ENCODE peak calls at places on chromosome 2, in seven cellular contexts. One of them, this sample, is unnamed.

GRCh38 chr2:109069430-109070194 is 59.4 kb upstream of the SH3RF3 start:
- DNase-seq in fibroblast of lung: no peak
- DNase-seq in lower lobe of right lung: no peak
- DNase-seq in kidney epithelial cell: no peak
- DNase-seq in WTC11: peak
- DNase-seq in cardiac muscle cell: no peak
- DNase-seq in Peyer's patch: peak
- DNase-seq in this sample: peak

GRCh38 chr2:219475697-219476604 is 22.7 kb upstream of the GMPPA start:
- DNase-seq in fibroblast of lung: peak
- DNase-seq in lower lobe of right lung: peak
- DNase-seq in kidney epithelial cell: no peak
- DNase-seq in WTC11: peak
- DNase-seq in cardiac muscle cell: peak
- DNase-seq in Peyer's patch: peak
- DNase-seq in this sample: peak

GRCh38 chr2:107712857-107713256 is 113.8 kb upstream of the RGPD4 start:
- DNase-seq in fibroblast of lung: no peak
- DNase-seq in lower lobe of right lung: no peak
- DNase-seq in kidney epithelial cell: no peak
- DNase-seq in WTC11: no peak
- DNase-seq in cardiac muscle cell: no peak
- DNase-seq in Peyer's patch: no peak
- DNase-seq in this sample: no peak

GRCh38 chr2:18991177-18992168 is 366.9 kb downstream of the OSR1 start:
- DNase-seq in fibroblast of lung: peak
- DNase-seq in lower lobe of right lung: peak
- DNase-seq in kidney epithelial cell: no peak
- DNase-seq in WTC11: no peak
- DNase-seq in cardiac muscle cell: no peak
- DNase-seq in Peyer's patch: peak
- DNase-seq in this sample: peak

GRCh38 chr2:46657042-46657504 is 177.7 kb downstream of the TMEM247 start:
- DNase-seq in fibroblast of lung: peak
- DNase-seq in lower lobe of right lung: no peak
- DNase-seq in kidney epithelial cell: no peak
- DNase-seq in WTC11: no peak
- DNase-seq in cardiac muscle cell: peak
- DNase-seq in Peyer's patch: no peak
- DNase-seq in this sample: peak

GRCh38 chr2:142314164-142314563 is 183.3 kb upstream of the LRP1B start:
- DNase-seq in fibroblast of lung: no peak
- DNase-seq in lower lobe of right lung: no peak
- DNase-seq in kidney epithelial cell: no peak
- DNase-seq in WTC11: no peak
- DNase-seq in cardiac muscle cell: no peak
- DNase-seq in Peyer's patch: no peak
- DNase-seq in this sample: no peak

GRCh38 chr2:134231965-134232340 is 21.9 kb upstream of the MGAT5 start:
- DNase-seq in fibroblast of lung: no peak
- DNase-seq in lower lobe of right lung: no peak
- DNase-seq in kidney epithelial cell: no peak
- DNase-seq in WTC11: no peak
- DNase-seq in cardiac muscle cell: no peak
- DNase-seq in Peyer's patch: no peak
- DNase-seq in this sample: no peak

GRCh38 chr2:23789012-23789411 is 137.9 kb downstream of the ATAD2B start:
- DNase-seq in fibroblast of lung: no peak
- DNase-seq in lower lobe of right lung: no peak
- DNase-seq in kidney epithelial cell: no peak
- DNase-seq in WTC11: no peak
- DNase-seq in cardiac muscle cell: no peak
- DNase-seq in Peyer's patch: no peak
- DNase-seq in this sample: no peak

GRCh38 chr2:59677095-59677609 is 876.3 kb downstream of the BCL11A start:
- DNase-seq in fibroblast of lung: no peak
- DNase-seq in lower lobe of right lung: no peak
- DNase-seq in kidney epithelial cell: no peak
- DNase-seq in WTC11: no peak
- DNase-seq in cardiac muscle cell: no peak
- DNase-seq in Peyer's patch: no peak
- DNase-seq in this sample: no peak

GRCh38 chr2:177348735-177349693 is 43.6 kb upstream of the AGPS start:
- DNase-seq in fibroblast of lung: no peak
- DNase-seq in lower lobe of right lung: no peak
- DNase-seq in kidney epithelial cell: no peak
- DNase-seq in WTC11: no peak
- DNase-seq in cardiac muscle cell: no peak
- DNase-seq in Peyer's patch: no peak
- DNase-seq in this sample: no peak

GRCh38 chr2:174171686-174172445 is 76.5 kb downstream of the OLA1 start:
- DNase-seq in fibroblast of lung: no peak
- DNase-seq in lower lobe of right lung: peak
- DNase-seq in kidney epithelial cell: no peak
- DNase-seq in WTC11: no peak
- DNase-seq in cardiac muscle cell: no peak
- DNase-seq in Peyer's patch: no peak
- DNase-seq in this sample: no peak

GRCh38 chr2:74138952-74139323 is 8.8 kb downstream of the BOLA3 start:
- DNase-seq in fibroblast of lung: no peak
- DNase-seq in lower lobe of right lung: no peak
- DNase-seq in kidney epithelial cell: no peak
- DNase-seq in WTC11: peak
- DNase-seq in cardiac muscle cell: no peak
- DNase-seq in Peyer's patch: no peak
- DNase-seq in this sample: no peak
- TF ChIP-seq CTCF in fibroblast of lung: no peak
- TF ChIP-seq CTCF in lower lobe of right lung: peak
- TF ChIP-seq CTCF in kidney epithelial cell: peak
- TF ChIP-seq CTCF in WTC11: peak
- TF ChIP-seq CTCF in cardiac muscle cell: peak
- TF ChIP-seq CTCF in Peyer's patch: no peak
- TF ChIP-seq CTCF in this sample: no peak

GRCh38 chr2:71154798-71155197 is 24.4 kb downstream of the MPHOSPH10 start:
- DNase-seq in fibroblast of lung: no peak
- DNase-seq in lower lobe of right lung: no peak
- DNase-seq in kidney epithelial cell: no peak
- DNase-seq in WTC11: peak
- DNase-seq in cardiac muscle cell: no peak
- DNase-seq in Peyer's patch: no peak
- DNase-seq in this sample: no peak
- TF ChIP-seq CTCF in fibroblast of lung: no peak
- TF ChIP-seq CTCF in lower lobe of right lung: no peak
- TF ChIP-seq CTCF in kidney epithelial cell: no peak
- TF ChIP-seq CTCF in WTC11: no peak
- TF ChIP-seq CTCF in cardiac muscle cell: no peak
- TF ChIP-seq CTCF in Peyer's patch: peak
- TF ChIP-seq CTCF in this sample: no peak

GRCh38 chr2:224498991-224499390 is 86.2 kb downstream of the CUL3 start:
- DNase-seq in fibroblast of lung: no peak
- DNase-seq in lower lobe of right lung: no peak
- DNase-seq in kidney epithelial cell: no peak
- DNase-seq in WTC11: no peak
- DNase-seq in cardiac muscle cell: no peak
- DNase-seq in Peyer's patch: no peak
- DNase-seq in this sample: no peak
- TF ChIP-seq CTCF in fibroblast of lung: no peak
- TF ChIP-seq CTCF in lower lobe of right lung: no peak
- TF ChIP-seq CTCF in kidney epithelial cell: no peak
- TF ChIP-seq CTCF in WTC11: no peak
- TF ChIP-seq CTCF in cardiac muscle cell: no peak
- TF ChIP-seq CTCF in Peyer's patch: no peak
- TF ChIP-seq CTCF in this sample: no peak

DNA sequence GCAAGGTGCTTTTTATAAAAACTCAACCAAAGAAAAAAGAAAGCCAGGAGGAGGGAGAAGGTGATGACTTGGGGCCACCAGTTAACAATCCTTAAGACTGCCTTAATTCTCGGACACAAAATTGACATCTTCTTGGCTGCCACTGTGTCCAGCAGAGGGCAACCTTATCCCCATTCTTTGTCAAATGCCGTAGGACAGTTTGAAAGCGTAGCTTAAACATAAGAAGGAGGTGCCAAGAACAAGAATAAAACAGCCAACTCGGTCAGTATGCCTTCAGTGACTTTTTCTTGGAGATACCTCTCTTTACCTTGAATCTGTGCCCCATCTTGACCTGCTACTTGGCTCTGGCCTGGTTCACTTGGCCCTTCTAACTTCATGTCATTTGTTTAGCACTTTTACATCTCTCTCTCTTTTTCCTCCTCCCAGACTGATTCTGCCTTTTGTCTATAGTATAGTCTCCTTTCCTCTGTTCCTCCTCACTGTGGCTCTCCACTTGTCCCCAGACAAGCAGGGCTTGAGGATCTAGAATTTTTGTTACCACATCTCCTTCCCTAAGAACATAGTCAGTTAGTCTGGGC is 183.5 kb downstream of the MYO3B start:
- DNase-seq in fibroblast of lung: peak
- DNase-seq in lower lobe of right lung: no peak
- DNase-seq in kidney epithelial cell: peak
- DNase-seq in WTC11: peak
- DNase-seq in cardiac muscle cell: peak
- DNase-seq in Peyer's patch: peak
- DNase-seq in this sample: peak
- TF ChIP-seq CTCF in fibroblast of lung: peak
- TF ChIP-seq CTCF in lower lobe of right lung: peak
- TF ChIP-seq CTCF in kidney epithelial cell: peak
- TF ChIP-seq CTCF in WTC11: peak
- TF ChIP-seq CTCF in cardiac muscle cell: peak
- TF ChIP-seq CTCF in Peyer's patch: peak
- TF ChIP-seq CTCF in this sample: peak

GRCh38 chr2:61660511-61661388 is 122.6 kb upstream of the XPO1 start:
- DNase-seq in fibroblast of lung: no peak
- DNase-seq in lower lobe of right lung: no peak
- DNase-seq in kidney epithelial cell: no peak
- DNase-seq in WTC11: no peak
- DNase-seq in cardiac muscle cell: peak
- DNase-seq in Peyer's patch: no peak
- DNase-seq in this sample: no peak
- TF ChIP-seq CTCF in fibroblast of lung: no peak
- TF ChIP-seq CTCF in lower lobe of right lung: no peak
- TF ChIP-seq CTCF in kidney epithelial cell: no peak
- TF ChIP-seq CTCF in WTC11: no peak
- TF ChIP-seq CTCF in cardiac muscle cell: no peak
- TF ChIP-seq CTCF in Peyer's patch: no peak
- TF ChIP-seq CTCF in this sample: no peak

GRCh38 chr2:147450661-147451060 is 394.2 kb upstream of the ACVR2A start:
- DNase-seq in fibroblast of lung: no peak
- DNase-seq in lower lobe of right lung: no peak
- DNase-seq in kidney epithelial cell: no peak
- DNase-seq in WTC11: no peak
- DNase-seq in cardiac muscle cell: no peak
- DNase-seq in Peyer's patch: no peak
- DNase-seq in this sample: no peak
- TF ChIP-seq CTCF in fibroblast of lung: no peak
- TF ChIP-seq CTCF in lower lobe of right lung: no peak
- TF ChIP-seq CTCF in kidney epithelial cell: no peak
- TF ChIP-seq CTCF in WTC11: no peak
- TF ChIP-seq CTCF in cardiac muscle cell: no peak
- TF ChIP-seq CTCF in Peyer's patch: no peak
- TF ChIP-seq CTCF in this sample: no peak

DNA sequence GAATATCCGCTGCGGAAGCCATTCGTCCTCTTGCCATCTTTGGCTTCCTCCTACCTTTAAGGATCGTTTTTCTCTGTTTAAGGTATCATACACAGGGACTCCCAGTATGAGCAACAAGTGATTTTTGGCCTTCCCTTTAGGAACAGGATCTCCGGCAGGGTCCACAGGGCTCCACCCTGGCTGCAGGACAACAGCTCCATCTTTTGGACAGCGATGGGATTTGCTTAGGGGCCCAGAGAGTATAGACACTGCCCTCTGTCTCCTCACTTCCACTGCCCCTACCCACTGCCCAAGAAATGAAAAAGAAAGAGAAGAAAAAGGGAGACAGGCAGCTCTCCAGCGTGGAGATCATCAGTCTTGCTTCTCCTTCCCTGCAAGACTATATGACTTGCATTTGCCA is 224.5 kb downstream of the UXS1 start:
- DNase-seq in fibroblast of lung: no peak
- DNase-seq in lower lobe of right lung: no peak
- DNase-seq in kidney epithelial cell: no peak
- DNase-seq in WTC11: peak
- DNase-seq in cardiac muscle cell: no peak
- DNase-seq in Peyer's patch: no peak
- DNase-seq in this sample: no peak
- TF ChIP-seq CTCF in fibroblast of lung: peak
- TF ChIP-seq CTCF in lower lobe of right lung: no peak
- TF ChIP-seq CTCF in kidney epithelial cell: peak
- TF ChIP-seq CTCF in WTC11: peak
- TF ChIP-seq CTCF in cardiac muscle cell: peak
- TF ChIP-seq CTCF in Peyer's patch: peak
- TF ChIP-seq CTCF in this sample: no peak

DNA sequence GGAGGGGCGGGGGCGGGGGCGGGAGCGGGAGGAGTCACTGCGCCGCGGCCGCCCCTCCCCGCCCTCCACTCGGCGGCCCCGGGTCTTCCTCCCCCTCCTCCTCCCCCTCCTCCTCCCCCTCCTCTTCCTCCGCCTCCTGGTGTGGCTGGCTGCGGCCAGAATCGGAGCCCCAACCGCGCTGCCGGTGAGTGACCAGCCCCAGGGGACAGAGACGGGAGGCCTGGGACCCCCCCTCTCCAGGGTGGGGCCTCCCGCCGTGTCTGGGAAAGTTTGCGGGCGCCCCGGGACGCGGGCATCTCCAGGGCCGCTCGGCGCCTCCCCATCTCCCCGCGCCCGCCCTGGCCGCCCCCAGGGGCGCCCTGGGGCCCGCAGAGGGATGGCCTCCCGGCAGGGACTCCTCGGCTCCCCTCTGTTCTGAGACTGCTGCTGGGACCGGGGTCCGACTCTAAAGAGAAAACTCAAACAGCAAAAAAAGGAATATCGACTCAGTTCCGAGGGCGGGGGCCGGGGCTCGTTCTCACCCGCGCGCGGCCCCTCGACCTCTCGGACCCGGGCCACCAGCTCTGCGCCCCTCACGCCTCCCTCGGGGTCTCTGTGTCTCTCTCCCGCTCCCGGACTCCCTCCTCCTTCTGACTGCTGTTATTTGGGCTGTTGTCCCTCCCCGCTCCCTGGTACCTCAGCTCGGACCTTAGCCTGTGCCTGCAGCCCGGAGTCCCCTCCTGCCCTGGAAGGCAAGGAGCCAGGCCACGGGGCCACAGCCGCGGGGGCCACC is at the start of gene STON1:
- DNase-seq in fibroblast of lung: peak
- DNase-seq in lower lobe of right lung: peak
- DNase-seq in kidney epithelial cell: no peak
- DNase-seq in WTC11: peak
- DNase-seq in cardiac muscle cell: peak
- DNase-seq in Peyer's patch: peak
- DNase-seq in this sample: peak
- TF ChIP-seq CTCF in fibroblast of lung: no peak
- TF ChIP-seq CTCF in lower lobe of right lung: peak
- TF ChIP-seq CTCF in kidney epithelial cell: no peak
- TF ChIP-seq CTCF in WTC11: no peak
- TF ChIP-seq CTCF in cardiac muscle cell: peak
- TF ChIP-seq CTCF in Peyer's patch: no peak
- TF ChIP-seq CTCF in this sample: no peak